ENCODE peak calls at places on chromosomes 16 and 17, in ten cellular contexts. K is RWPE1, P is HL-60, C is mucosa of descending colon, G is non-pigmented ciliary epithelial cell, U is natural killer cell, J is kidney epithelial cell, Z is H4, Y is PC-9, R is brain pericyte. D is an unnamed sample.

GRCh38 chr16:67847064-67847861 is at the start of gene CENPT:
- DNase-seq in K (peak; percentile 75), P (peak; percentile 9), C (peak; percentile 78), G (no peak), U (no peak), J (no peak), Z (peak; percentile 42), Y (peak; percentile 64), R (no peak), D (no peak)

GRCh38 chr17:81429353-81429774 is 34.1 kb downstream of the BAHCC1 start:
- DNase-seq in K (peak; percentile 73), P (peak; percentile 78), C (peak; percentile 80), G (no peak), U (no peak), J (no peak), Z (peak; percentile 72), Y (peak; percentile 87), R (peak; percentile 71), D (no peak)

GRCh38 chr17:50533720-50534148 is 1.2 kb downstream of the EPN3 start:
- DNase-seq in K (no peak), P (no peak), C (peak; percentile 84), G (no peak), U (no peak), J (no peak), Z (peak; percentile 44), Y (peak; percentile 51), R (no peak), D (no peak)

GRCh38 chr17:19553036-19553435 is 19.4 kb downstream of the SLC47A1 start:
- DNase-seq in K (no peak), P (no peak), C (no peak), G (no peak), U (no peak), J (no peak), Z (no peak), Y (no peak), R (no peak), D (no peak)

GRCh38 chr17:63973930-63974593 is 1.3 kb upstream of the SCN4A start:
- DNase-seq in K (peak; percentile 47), P (no peak), C (no peak), G (no peak), U (no peak), J (no peak), Z (peak; percentile 67), Y (peak; percentile 70), R (no peak), D (no peak)

GRCh38 chr16:57994778-57995177 is 5.7 kb downstream of the ZNF319 start:
- DNase-seq in K (no peak), P (peak; percentile 88), C (peak; percentile 74), G (no peak), U (peak; percentile 42), J (no peak), Z (peak; percentile 69), Y (peak; percentile 69), R (no peak), D (no peak)

GRCh38 chr17:411416-412120 is 59.0 kb upstream of the RPH3AL start:
- DNase-seq in K (no peak), P (no peak), C (no peak), G (no peak), U (no peak), J (no peak), Z (no peak), Y (no peak), R (no peak), D (no peak)

GRCh38 chr17:61619493-61619892 is 28.5 kb upstream of the NACA2 start:
- DNase-seq in K (no peak), P (no peak), C (no peak), G (no peak), U (no peak), J (no peak), Z (peak; percentile 10), Y (no peak), R (no peak), D (no peak)

GRCh38 chr16:57709663-57710062 is 15.1 kb downstream of the DRC7 start:
- DNase-seq in K (no peak), P (no peak), C (no peak), G (no peak), U (no peak), J (no peak), Z (no peak), Y (no peak), R (no peak), D (peak; percentile 7)

GRCh38 chr17:3890082-3890892 is 2.6 kb downstream of the CAMKK1 start:
- DNase-seq in K (peak; percentile 95), P (no peak), C (peak; percentile 83), G (no peak), U (no peak), J (peak; percentile 85), Z (peak; percentile 88), Y (peak; percentile 95), R (peak; percentile 75), D (peak; percentile 83)